ENCODE peak calls at places on chromosomes 3 and 15, in seven cellular contexts. C is fibroblast of mammary gland, X is tibial nerve, H is psoas muscle, O is astrocyte of the cerebellum, J is fibroblast of villous mesenchyme, L is cardiac fibroblast. M is an unnamed sample.

GRCh38 chr3:69787436-69788168 is 48.3 kb downstream of the MITF start:
- DNase-seq in C (peak; percentile 82), X (no peak), H (no peak), O (peak; percentile 85), J (peak; percentile 82), L (peak; percentile 75), M (no peak)

GRCh38 chr3:157257101-157257500 is 97.2 kb upstream of the CCNL1 start:
- DNase-seq in C (no peak), X (no peak), H (no peak), O (peak; percentile 51), J (no peak), L (no peak), M (no peak)

GRCh38 chr3:144142151-144142855 is 170.7 kb downstream of the DIPK2A start:
- DNase-seq in C (peak; percentile 50), X (no peak), H (no peak), O (no peak), J (peak; percentile 14), L (peak; percentile 34), M (no peak)

GRCh38 chr3:31014317-31015040 is 120.0 kb upstream of the GADL1 start:
- DNase-seq in C (peak; percentile 73), X (no peak), H (no peak), O (no peak), J (no peak), L (no peak), M (no peak)

GRCh38 chr15:48144889-48145288 is 24.1 kb downstream of the SLC24A5 start:
- DNase-seq in C (no peak), X (no peak), H (no peak), O (no peak), J (peak; percentile 34), L (peak; percentile 1), M (no peak)

GRCh38 chr3:112424394-112424793 is 74.9 kb downstream of the BTLA start:
- DNase-seq in C (no peak), X (no peak), H (no peak), O (no peak), J (no peak), L (no peak), M (no peak)

GRCh38 chr3:43389388-43390254 is 103.3 kb downstream of the SNRK start:
- DNase-seq in C (peak; percentile 81), X (no peak), H (no peak), O (peak; percentile 22), J (peak; percentile 77), L (peak; percentile 89), M (no peak)

GRCh38 chr3:148991219-148992026 is at the start of gene GYG1:
- DNase-seq in C (peak; percentile 76), X (peak; percentile 47), H (peak; percentile 94), O (peak; percentile 41), J (peak; percentile 82), L (peak; percentile 88), M (peak; percentile 73)

GRCh38 chr15:56295433-56295832 is 51.8 kb upstream of the RFX7 start:
- DNase-seq in C (no peak), X (no peak), H (no peak), O (no peak), J (no peak), L (no peak), M (no peak)

GRCh38 chr3:129105862-129106261 is 15.7 kb downstream of the RAB43 start:
- DNase-seq in C (no peak), X (no peak), H (no peak), O (no peak), J (no peak), L (no peak), M (no peak)

GRCh38 chr3:140145501-140145900 is 210.5 kb downstream of the CLSTN2 start:
- DNase-seq in C (peak; percentile 19), X (no peak), H (no peak), O (no peak), J (no peak), L (no peak), M (no peak)

GRCh38 chr3:55408193-55408826 is 78.8 kb downstream of the WNT5A start:
- DNase-seq in C (no peak), X (no peak), H (no peak), O (no peak), J (no peak), L (no peak), M (no peak)

GRCh38 chr3:54094926-54095325 is 27.4 kb upstream of the CACNA2D3 start:
- DNase-seq in C (peak; percentile 1), X (no peak), H (no peak), O (no peak), J (peak; percentile 1), L (peak; percentile 13), M (no peak)

GRCh38 chr3:151816091-151816604 is 2.2 kb downstream of the AADAC start:
- DNase-seq in C (peak; percentile 83), X (no peak), H (no peak), O (no peak), J (peak; percentile 79), L (peak; percentile 80), M (no peak)

GRCh38 chr3:94414412-94414811 is 351.6 kb downstream of the NSUN3 start:
- DNase-seq in C (no peak), X (no peak), H (no peak), O (no peak), J (no peak), L (no peak), M (no peak)

GRCh38 chr3:123449092-123449985 is 449 bp upstream of the ADCY5 start:
- DNase-seq in C (peak; percentile 4), X (no peak), H (peak; percentile 57), O (no peak), J (peak; percentile 8), L (peak; percentile 18), M (peak; percentile 79)

GRCh38 chr3:37072892-37073291 is 79.6 kb downstream of the MLH1 start:
- DNase-seq in C (peak; percentile 82), X (no peak), H (no peak), O (peak; percentile 94), J (peak; percentile 89), L (peak; percentile 86), M (no peak)

GRCh38 chr3:31369637-31370036 is 163.1 kb upstream of the STT3B start:
- DNase-seq in C (peak; percentile 24), X (no peak), H (no peak), O (no peak), J (peak; percentile 18), L (peak; percentile 46), M (no peak)

GRCh38 chr3:194255252-194256039 is 95.7 kb downstream of the CPN2 start:
- DNase-seq in C (no peak), X (no peak), H (peak; percentile 82), O (no peak), J (peak; percentile 91), L (peak; percentile 76), M (no peak)

GRCh38 chr3:48446425-48447193 is at the start of gene ATRIP:
- DNase-seq in C (peak; percentile 75), X (peak; percentile 87), H (peak; percentile 95), O (peak; percentile 39), J (peak; percentile 90), L (peak; percentile 84), M (peak; percentile 97)

GRCh38 chr3:76147846-76148245 is 362.5 kb upstream of the ZNF717 start:
- DNase-seq in C (no peak), X (no peak), H (no peak), O (no peak), J (no peak), L (no peak), M (no peak)

GRCh38 chr3:107772016-107772415 is 249.3 kb downstream of the BBX start:
- DNase-seq in C (peak; percentile 12), X (no peak), H (no peak), O (no peak), J (peak; percentile 18), L (no peak), M (no peak)

DNA sequence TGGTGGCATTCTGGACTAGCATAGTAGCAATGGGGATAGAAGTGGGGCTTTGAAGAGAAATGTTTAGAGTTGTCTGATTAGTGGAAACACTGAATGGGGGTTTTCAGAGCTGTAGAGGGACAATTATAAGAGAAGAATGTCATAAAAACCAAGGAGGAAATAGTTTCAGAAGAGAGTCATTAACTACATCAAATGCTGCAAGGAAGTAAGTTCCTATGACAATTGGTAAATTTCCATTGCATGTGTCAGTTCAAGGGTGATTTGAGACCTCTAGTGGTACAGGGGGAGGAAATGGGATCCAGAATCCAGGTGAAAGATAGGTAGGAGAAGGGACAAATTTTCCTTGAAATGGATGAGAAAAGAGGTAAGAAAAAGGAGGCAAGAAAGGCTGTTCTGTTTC is 68.3 kb upstream of the TBC1D5 start:
- DNase-seq in C (peak; percentile 18), X (no peak), H (no peak), O (no peak), J (peak; percentile 27), L (peak; percentile 25), M (no peak)
- TF ChIP-seq CTCF in C (peak; percentile 31), X (no peak), H (peak; percentile 16), O (peak; percentile 30), J (peak; percentile 27), L (peak; percentile 45), M (no peak)

DNA sequence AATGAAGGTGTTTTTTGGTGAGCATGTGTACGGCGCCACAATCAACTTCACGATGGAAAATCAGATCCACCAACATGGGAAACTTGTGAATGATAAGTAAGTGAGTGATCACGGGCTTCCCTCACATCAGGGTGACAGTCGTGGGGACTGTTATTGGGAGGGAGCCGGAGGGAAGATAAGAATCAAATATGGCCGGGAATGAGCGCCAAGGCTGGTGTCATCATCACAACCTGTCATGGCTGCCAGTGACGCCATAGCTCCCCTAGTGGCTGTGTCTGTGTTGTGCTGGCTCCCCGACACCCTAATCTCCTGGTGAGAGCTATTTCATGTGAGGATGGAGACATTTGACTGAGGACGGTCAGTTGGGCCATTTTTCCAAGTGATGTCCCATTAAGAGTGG is 168.5 kb downstream of the SV2B start:
- DNase-seq in C (peak; percentile 11), X (no peak), H (no peak), O (no peak), J (no peak), L (no peak), M (peak; percentile 38)
- TF ChIP-seq CTCF in C (peak; percentile 37), X (no peak), H (no peak), O (peak; percentile 35), J (peak; percentile 31), L (peak; percentile 34), M (peak; percentile 56)

GRCh38 chr3:46293035-46293724 is 50.9 kb downstream of the CCR3 start:
- DNase-seq in C (no peak), X (no peak), H (no peak), O (no peak), J (no peak), L (no peak), M (no peak)
- TF ChIP-seq CTCF in C (no peak), X (no peak), H (no peak), O (no peak), J (no peak), L (no peak), M (no peak)

GRCh38 chr3:60742606-60743145 is 508.6 kb downstream of the FHIT start:
- DNase-seq in C (peak; percentile 45), X (no peak), H (peak; percentile 60), O (no peak), J (no peak), L (peak; percentile 17), M (peak; percentile 74)

GRCh38 chr3:60752800-60753199 is 498.5 kb downstream of the FHIT start:
- DNase-seq in C (peak; percentile 78), X (no peak), H (no peak), O (no peak), J (peak; percentile 80), L (no peak), M (no peak)

GRCh38 chr3:60743631-60744164 is 507.6 kb downstream of the FHIT start:
- DNase-seq in C (no peak), X (no peak), H (no peak), O (no peak), J (no peak), L (no peak), M (peak; percentile 44)

GRCh38 chr3:60746043-60746638 is 505.1 kb downstream of the FHIT start:
- DNase-seq in C (peak; percentile 12), X (no peak), H (no peak), O (no peak), J (peak; percentile 48), L (no peak), M (no peak)

GRCh38 chr3:60746690-60747416 is 504.4 kb downstream of the FHIT start:
- DNase-seq in C (peak; percentile 21), X (no peak), H (no peak), O (no peak), J (peak; percentile 36), L (no peak), M (no peak)
- TF ChIP-seq CTCF in C (no peak), X (no peak), H (no peak), O (no peak), J (no peak), L (no peak), M (no peak)

M was measured in glutamatergic neuron.